ENCODE peak calls at places on chromosomes 5 and 9, in seven cellular contexts. K, T, L, E, Z, Y and H are unnamed samples.

GRCh38 chr9:125744616-125745387 is 2.4 kb upstream of the PBX3 start:
- DNase-seq in K (peak), T (no peak), L (peak), E (no peak), Z (no peak), Y (no peak), H (peak)

GRCh38 chr5:138738399-138738798 is 14.8 kb upstream of the CTNNA1 start:
- DNase-seq in K (no peak), T (no peak), L (no peak), E (no peak), Z (no peak), Y (no peak), H (no peak)

GRCh38 chr9:74783408-74783807 is 104.3 kb downstream of the TRPM6 start:
- DNase-seq in K (no peak), T (no peak), L (peak), E (no peak), Z (no peak), Y (no peak), H (peak)

GRCh38 chr5:142053434-142054253 is 40.8 kb upstream of the GNPDA1 start:
- DNase-seq in K (peak), T (no peak), L (peak), E (no peak), Z (no peak), Y (no peak), H (peak)

GRCh38 chr5:146706321-146706972 is 172.1 kb downstream of the PPP2R2B start:
- DNase-seq in K (no peak), T (no peak), L (no peak), E (no peak), Z (no peak), Y (no peak), H (no peak)

GRCh38 chr9:21728781-21729180 is 73.7 kb upstream of the MTAP start:
- DNase-seq in K (no peak), T (no peak), L (no peak), E (no peak), Z (no peak), Y (no peak), H (peak)

GRCh38 chr9:133121200-133122166 is at the start of gene RALGDS:
- DNase-seq in K (peak), T (peak), L (peak), E (peak), Z (peak), Y (peak), H (peak)

GRCh38 chr5:125269926-125270325 is 523.5 kb upstream of the ZNF608 start:
- DNase-seq in K (no peak), T (no peak), L (no peak), E (no peak), Z (no peak), Y (no peak), H (no peak)

GRCh38 chr9:86246752-86247161 is 12.7 kb downstream of the C9orf153 start:
- DNase-seq in K (peak), T (no peak), L (no peak), E (no peak), Z (no peak), Y (no peak), H (peak)

GRCh38 chr5:151036556-151036955 is 16.2 kb downstream of the GPX3 start:
- DNase-seq in K (no peak), T (no peak), L (no peak), E (no peak), Z (no peak), Y (peak), H (no peak)

GRCh38 chr5:59745422-59745863 is 148.1 kb downstream of the PDE4D start:
- DNase-seq in K (no peak), T (no peak), L (peak), E (no peak), Z (peak), Y (no peak), H (peak)

GRCh38 chr5:54567996-54568395 is 50.4 kb downstream of the SNX18 start:
- DNase-seq in K (no peak), T (no peak), L (no peak), E (no peak), Z (no peak), Y (no peak), H (no peak)

GRCh38 chr5:91591076-91591475 is 208.0 kb upstream of the ARRDC3 start:
- DNase-seq in K (no peak), T (no peak), L (no peak), E (no peak), Z (no peak), Y (no peak), H (no peak)

GRCh38 chr5:59685806-59686205 is 207.7 kb downstream of the PDE4D start:
- DNase-seq in K (peak), T (no peak), L (no peak), E (no peak), Z (no peak), Y (peak), H (peak)

GRCh38 chr5:179825655-179826182 is 5.0 kb downstream of the SQSTM1 start:
- DNase-seq in K (no peak), T (no peak), L (no peak), E (no peak), Z (no peak), Y (peak), H (no peak)

GRCh38 chr9:1709347-1709746 is 305.8 kb upstream of the SMARCA2 start:
- DNase-seq in K (peak), T (no peak), L (no peak), E (no peak), Z (no peak), Y (peak), H (peak)

GRCh38 chr9:86706391-86706790 is 240.9 kb downstream of the GAS1 start:
- DNase-seq in K (no peak), T (no peak), L (no peak), E (no peak), Z (no peak), Y (no peak), H (peak)

GRCh38 chr5:115501457-115501856 is 43.1 kb downstream of the FEM1C start:
- DNase-seq in K (no peak), T (no peak), L (no peak), E (no peak), Z (no peak), Y (no peak), H (no peak)

GRCh38 chr5:170552486-170553122 is 48.8 kb downstream of the KCNIP1 start:
- DNase-seq in K (peak), T (no peak), L (peak), E (no peak), Z (peak), Y (peak), H (peak)

GRCh38 chr9:68472119-68472518 is 68.6 kb downstream of the TMEM252 start:
- DNase-seq in K (no peak), T (no peak), L (no peak), E (no peak), Z (no peak), Y (no peak), H (no peak)

GRCh38 chr9:127876764-127877562 is 512 bp downstream of the AK1 start:
- DNase-seq in K (no peak), T (no peak), L (no peak), E (no peak), Z (peak), Y (peak), H (peak)

GRCh38 chr5:55636711-55637110 is 75.4 kb downstream of the SLC38A9 start:
- DNase-seq in K (peak), T (no peak), L (no peak), E (no peak), Z (peak), Y (no peak), H (peak)